ENCODE peak calls at places on chromosome 16, in eight cellular contexts. C is IMR-90; L is body of pancreas; A is A549; Z is CD4-positive, alpha-beta T cell; T is mammary epithelial cell; V is breast epithelium; I is Karpas-422. W is an unnamed sample.

GRCh38 chr16:23755484-23755809 is 621 bp downstream of the CHP2 start:
- DNase-seq in Z (no peak), C (no peak), L (no peak), I (no peak), T (no peak), A (no peak), V (no peak), W (no peak)

GRCh38 chr16:72066747-72067146 is 3.7 kb downstream of the HPR start:
- DNase-seq in C (peak; percentile 64), V (no peak), I (peak; percentile 68), L (peak; percentile 10), Z (no peak), A (peak; percentile 48), T (peak; percentile 15), W (no peak)

GRCh38 chr16:85862476-85863383 is 36.2 kb upstream of the IRF8 start:
- DNase-seq in T (no peak), A (no peak), Z (no peak), I (no peak), L (no peak), V (no peak), C (no peak), W (no peak)

GRCh38 chr16:61596648-61597047 is 439.6 kb downstream of the CDH8 start:
- DNase-seq in C (no peak), Z (no peak), T (no peak), L (no peak), A (no peak), I (no peak), V (no peak), W (no peak)

GRCh38 chr16:31301708-31302400 is 42.1 kb downstream of the ITGAM start:
- DNase-seq in A (peak; percentile 8), Z (no peak), C (no peak), T (peak; percentile 26), I (peak; percentile 44), V (no peak), L (no peak), W (no peak)

GRCh38 chr16:66467611-66468010 is 40.5 kb downstream of the BEAN1 start:
- DNase-seq in V (no peak), C (no peak), L (no peak), T (no peak), I (no peak), Z (no peak), A (no peak), W (no peak)

GRCh38 chr16:87702325-87702811 is 63.4 kb downstream of the KLHDC4 start:
- DNase-seq in V (no peak), Z (no peak), T (no peak), L (peak; percentile 31), I (peak; percentile 88), C (peak; percentile 30), A (peak; percentile 71), W (no peak)

GRCh38 chr16:66692341-66692740 is 4.2 kb downstream of the CMTM4 start:
- DNase-seq in C (no peak), I (no peak), T (peak; percentile 87), A (no peak), L (no peak), V (no peak), Z (no peak), W (no peak)

GRCh38 chr16:9077001-9077809 is 14.2 kb upstream of the HAPSTR1 start:
- DNase-seq in A (no peak), T (peak; percentile 84), V (no peak), L (no peak), C (peak; percentile 88), I (no peak), Z (no peak), W (no peak)

GRCh38 chr16:57802635-57803412 is 533 bp upstream of the KIFC3 start:
- DNase-seq in I (no peak), T (peak; percentile 55), L (peak; percentile 62), C (peak; percentile 54), A (no peak), V (no peak), Z (no peak), W (no peak)

GRCh38 chr16:61818850-61819249 is 217.4 kb downstream of the CDH8 start:
- DNase-seq in L (no peak), I (no peak), A (no peak), Z (no peak), V (no peak), T (no peak), C (no peak), W (no peak)

GRCh38 chr16:7246578-7246977 is 86.1 kb upstream of the RBFOX1 start:
- DNase-seq in I (no peak), T (no peak), L (no peak), A (no peak), Z (no peak), C (no peak), V (no peak), W (no peak)

GRCh38 chr16:83100679-83101078 is 473.9 kb downstream of the CDH13 start:
- DNase-seq in C (no peak), I (peak; percentile 59), T (peak; percentile 94), V (no peak), Z (no peak), A (no peak), L (no peak), W (no peak)

GRCh38 chr16:22357635-22357971 is 16.8 kb downstream of the CDR2 start:
- DNase-seq in A (no peak), C (no peak), V (no peak), T (no peak), Z (no peak), L (no peak), I (no peak), W (no peak)

GRCh38 chr16:69481901-69482341 is 57.5 kb downstream of the CYB5B start:
- DNase-seq in A (no peak), C (peak; percentile 48), Z (no peak), I (no peak), V (peak; percentile 89), L (peak; percentile 73), T (peak; percentile 68), W (no peak)

GRCh38 chr16:12461201-12461600 is 342.5 kb downstream of the CPPED1 start:
- DNase-seq in Z (no peak), A (no peak), C (peak; percentile 10), L (no peak), I (no peak), V (no peak), T (peak; percentile 60), W (no peak)

GRCh38 chr16:77582956-77583355 is 139.4 kb upstream of the NUDT7 start:
- DNase-seq in Z (no peak), A (no peak), L (no peak), T (no peak), V (no peak), I (no peak), C (no peak), W (no peak)

GRCh38 chr16:6643083-6643686 is 689.5 kb upstream of the RBFOX1 start:
- DNase-seq in Z (peak; percentile 2), V (peak; percentile 34), A (peak; percentile 2), L (peak; percentile 60), I (peak; percentile 80), C (peak; percentile 48), T (peak; percentile 41), W (no peak)

GRCh38 chr16:22813223-22813945 is 578 bp upstream of the HS3ST2 start:
- DNase-seq in A (no peak), T (peak; percentile 93), L (peak; percentile 24), Z (no peak), I (no peak), V (no peak), C (peak; percentile 7), W (no peak)

GRCh38 chr16:85755929-85756768 is 5.3 kb upstream of the C16orf74 start:
- DNase-seq in T (no peak), Z (no peak), I (peak; percentile 87), A (no peak), V (no peak), L (no peak), C (peak; percentile 62), W (no peak)

GRCh38 chr16:2206420-2206779 is 1.1 kb downstream of the MLST8 start:
- DNase-seq in T (no peak), Z (no peak), V (no peak), C (no peak), L (no peak), I (no peak), A (no peak), W (no peak)
- H3K27ac ChIP-seq in T (no peak overlapping the region), Z (no peak overlapping the region), V (peak overlapping the region; percentile 91), C (peak overlapping the region; percentile 14), L (peak overlapping the region; percentile 94), I (peak overlapping the region; percentile 67), A (peak overlapping the region; percentile 97), W (no peak overlapping the region)

DNA sequence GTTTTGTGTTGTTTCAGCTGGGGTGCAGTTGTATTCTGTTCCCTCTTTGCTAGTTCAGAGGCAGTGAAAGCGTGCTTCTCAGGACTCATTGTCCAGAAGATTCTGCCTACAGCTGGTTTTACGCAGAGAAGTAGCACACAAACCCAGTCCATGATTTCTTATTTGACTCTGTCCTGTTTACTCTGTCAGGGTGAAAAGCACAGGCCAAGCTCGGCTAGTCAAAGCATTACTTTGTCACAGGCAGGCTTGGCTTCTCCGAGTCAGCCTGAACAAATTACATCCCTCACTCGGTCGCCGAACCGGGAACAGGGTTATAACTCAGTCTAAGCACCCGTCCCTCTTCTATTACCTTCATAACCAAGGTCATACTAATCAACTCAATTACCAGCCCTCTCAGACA is 435.0 kb downstream of the MAF start:
- DNase-seq in C (no peak), Z (no peak), V (no peak), I (no peak), T (no peak), L (no peak), A (no peak), W (no peak)
- H3K27ac ChIP-seq in C (no peak overlapping the region), Z (no peak overlapping the region), V (no peak overlapping the region), I (no peak overlapping the region), T (no peak overlapping the region), L (no peak overlapping the region), A (no peak overlapping the region), W (peak overlapping the region; percentile 11)

DNA sequence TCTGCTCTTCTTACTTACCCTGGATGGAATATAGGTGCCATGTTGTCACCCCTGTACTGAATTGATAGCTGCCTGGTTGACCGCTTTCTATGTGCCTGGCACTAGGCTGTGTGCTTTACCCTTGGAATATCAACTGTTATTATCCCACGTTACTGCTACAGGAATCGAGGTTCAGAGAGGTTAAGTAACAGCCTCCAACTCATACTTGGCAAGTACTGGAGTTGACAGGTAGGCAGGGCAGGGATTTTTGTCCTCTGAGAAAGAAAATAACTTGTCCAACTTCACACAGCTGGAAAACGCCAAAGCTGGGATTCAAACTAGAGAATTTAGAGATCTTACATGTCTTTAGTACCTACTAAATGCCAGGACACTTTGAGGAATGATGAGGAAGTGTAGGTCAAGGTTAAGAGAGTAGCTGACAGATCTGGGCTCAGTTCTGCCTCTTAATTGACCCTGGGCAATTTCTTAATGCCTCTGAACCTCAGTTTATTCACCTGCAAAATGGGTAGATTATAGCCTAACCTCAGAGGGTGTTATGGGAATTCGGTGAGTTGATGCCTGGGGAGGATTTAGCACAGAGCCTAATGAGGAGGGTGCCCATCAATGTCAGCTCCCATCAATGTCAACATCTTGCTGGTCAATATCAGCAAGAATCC is 25.8 kb downstream of the ITPRIPL2 start:
- DNase-seq in I (no peak), A (no peak), V (no peak), T (no peak), L (no peak), C (no peak), Z (no peak), W (no peak)
- H3K27ac ChIP-seq in I (no peak overlapping the region), A (peak overlapping the region; percentile 45), V (peak overlapping the region; percentile 58), T (no peak overlapping the region), L (no peak overlapping the region), C (no peak overlapping the region), Z (no peak overlapping the region), W (peak overlapping the region; percentile 59)

DNA sequence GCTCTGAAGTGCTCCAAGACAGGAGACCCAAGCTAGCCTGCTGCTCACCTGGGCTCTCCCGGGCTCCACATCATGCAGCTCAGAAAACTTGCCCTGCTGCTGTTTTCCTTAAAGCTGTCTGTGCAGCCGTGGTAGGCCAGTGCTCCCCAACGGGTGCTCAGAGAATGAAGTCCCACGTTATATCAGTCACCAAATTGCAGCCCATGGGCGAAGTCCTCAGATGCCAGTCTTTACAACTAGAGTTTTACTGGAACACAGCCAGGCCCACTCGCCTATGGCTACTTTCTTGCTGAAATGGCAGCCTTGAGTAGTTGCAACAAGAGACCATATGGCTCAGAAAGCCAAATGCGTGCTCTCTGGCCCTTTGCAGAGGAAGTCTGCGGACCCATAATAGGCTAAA is 6.3 kb downstream of the CREBBP start:
- DNase-seq in I (no peak), A (no peak), T (no peak), L (peak; percentile 29), Z (no peak), C (no peak), V (no peak), W (no peak)
- H3K27ac ChIP-seq in I (no peak overlapping the region), A (no peak overlapping the region), T (no peak overlapping the region), L (no peak overlapping the region), Z (no peak overlapping the region), C (no peak overlapping the region), V (no peak overlapping the region), W (no peak overlapping the region)

W was measured in esophagus squamous epithelium.